ENCODE peak calls at places on chromosomes 2 and 18, in eight cellular contexts. S is brain microvascular endothelial cell, W is AG04450, R is IMR-90, N is spleen, J is upper lobe of right lung, P is dorsolateral prefrontal cortex, V is Peyer's patch. Y is an unnamed sample.

GRCh38 chr2:95289251-95289650 is 7.9 kb upstream of the KCNIP3 start:
- DNase-seq in J (no peak), W (no peak), N (no peak), R (no peak), S (no peak), V (no peak), P (no peak), Y (no peak)

GRCh38 chr2:72010647-72011355 is 136.9 kb downstream of the CYP26B1 start:
- DNase-seq in S (no peak), V (no peak), P (no peak), R (no peak), N (no peak), W (no peak), J (peak; percentile 36), Y (no peak)

GRCh38 chr2:20617892-20618467 is 32.9 kb downstream of the HS1BP3 start:
- DNase-seq in V (peak; percentile 76), R (peak; percentile 100), S (peak; percentile 98), J (peak; percentile 96), N (peak; percentile 90), P (peak; percentile 95), W (peak; percentile 98), Y (peak; percentile 97)

GRCh38 chr2:86747708-86748627 is 27.9 kb downstream of the RMND5A start:
- DNase-seq in J (no peak), R (peak; percentile 90), N (no peak), V (no peak), P (peak; percentile 61), W (peak; percentile 53), S (peak; percentile 67), Y (no peak)

GRCh38 chr2:111897924-111898702 is at the start of gene MERTK:
- DNase-seq in W (peak; percentile 32), R (peak; percentile 71), P (peak; percentile 40), V (peak; percentile 84), J (peak; percentile 94), N (peak; percentile 93), S (no peak), Y (peak; percentile 97)

GRCh38 chr18:64271264-64271663 is 122.4 kb upstream of the LINC00305 start:
- DNase-seq in V (no peak), S (no peak), W (no peak), R (no peak), P (no peak), N (no peak), J (no peak), Y (no peak)

GRCh38 chr2:105470979-105471378 is 72.1 kb upstream of the FHL2 start:
- DNase-seq in W (no peak), R (no peak), J (no peak), P (no peak), S (no peak), V (no peak), N (no peak), Y (no peak)

GRCh38 chr2:10654069-10654468 is 35.7 kb downstream of the NOL10 start:
- DNase-seq in R (peak; percentile 37), S (no peak), N (no peak), W (no peak), J (no peak), P (no peak), V (no peak), Y (no peak)

GRCh38 chr2:234292205-234292954 is 204.5 kb downstream of the ARL4C start:
- DNase-seq in W (no peak), V (no peak), J (no peak), P (no peak), S (peak; percentile 56), N (no peak), R (no peak), Y (no peak)

GRCh38 chr2:129821445-129821844 is 158.0 kb upstream of the RAB6C start:
- DNase-seq in J (no peak), R (no peak), N (no peak), V (no peak), S (no peak), P (no peak), W (no peak), Y (no peak)

GRCh38 chr18:66495844-66496243 is 108.0 kb downstream of the CDH19 start:
- DNase-seq in W (no peak), R (no peak), V (no peak), P (peak; percentile 79), J (peak; percentile 63), N (no peak), S (peak; percentile 2), Y (peak; percentile 23)

GRCh38 chr2:25294573-25295462 is 46.9 kb downstream of the DNMT3A start:
- DNase-seq in P (peak; percentile 87), V (no peak), J (peak; percentile 89), R (peak; percentile 24), N (peak; percentile 99), W (no peak), S (peak; percentile 16), Y (peak; percentile 87)

GRCh38 chr2:113390133-113390849 is 47.2 kb upstream of the ZNG1B start:
- DNase-seq in P (peak; percentile 70), J (no peak), S (peak; percentile 79), V (no peak), R (peak; percentile 79), W (peak; percentile 68), N (no peak), Y (peak; percentile 50)

GRCh38 chr2:233094614-233095013 is 34.5 kb downstream of the INPP5D start:
- DNase-seq in W (no peak), V (peak; percentile 7), N (no peak), R (no peak), S (no peak), P (no peak), J (no peak), Y (no peak)

GRCh38 chr2:69829243-69830044 is at the start of gene GMCL1:
- DNase-seq in P (peak; percentile 96), V (peak; percentile 99), W (peak; percentile 89), J (peak; percentile 99), S (peak; percentile 95), R (peak; percentile 94), N (peak; percentile 99), Y (peak; percentile 97)
- TF ChIP-seq CTCF in P (peak; percentile 53), V (no peak), W (no peak), J (no peak), S (no peak), R (no peak), N (no peak), Y (no peak)

DNA sequence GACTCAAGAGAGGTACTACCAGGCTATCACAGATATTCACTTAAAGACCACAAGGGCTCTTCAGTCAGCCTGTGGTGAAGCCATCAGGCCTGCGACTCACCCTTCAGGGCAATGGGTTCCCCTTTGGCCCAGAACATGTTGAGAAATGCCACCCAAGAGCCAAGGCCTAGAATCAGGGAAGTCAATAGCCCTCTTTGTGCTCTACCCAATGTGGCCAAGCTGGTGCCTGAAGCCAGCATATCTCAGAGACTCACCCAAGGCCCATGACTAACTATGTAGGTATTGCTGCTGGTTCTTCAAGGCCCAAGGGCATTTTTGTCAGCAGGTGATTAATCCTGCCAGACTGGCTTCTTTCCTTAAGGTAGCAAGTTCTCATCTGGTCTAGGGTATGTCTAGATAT is 338.9 kb upstream of the SETBP1 start:
- DNase-seq in W (no peak), R (no peak), N (no peak), S (no peak), J (peak; percentile 49), P (no peak), V (no peak), Y (no peak)
- H3K27ac ChIP-seq in W (no peak overlapping the region), R (no peak overlapping the region), N (no peak overlapping the region), S (no peak overlapping the region), J (no peak overlapping the region), P (no peak overlapping the region), V (no peak overlapping the region), Y (no peak overlapping the region)

GRCh38 chr2:53715568-53715967 is 52.0 kb upstream of the CHAC2 start:
- DNase-seq in P (no peak), R (no peak), V (no peak), J (no peak), S (no peak), N (no peak), W (no peak), Y (no peak)
- TF ChIP-seq CTCF in P (peak; percentile 65), R (peak; percentile 36), V (peak; percentile 36), J (peak; percentile 51), S (no peak), N (no peak), W (peak; percentile 46), Y (peak; percentile 36)

GRCh38 chr2:227697013-227697412 is 20.8 kb downstream of the SLC19A3 start:
- DNase-seq in P (no peak), S (no peak), W (no peak), V (no peak), N (no peak), J (no peak), R (no peak), Y (no peak)
- H3K27ac ChIP-seq in P (no peak overlapping the region), S (no peak overlapping the region), W (no peak overlapping the region), V (no peak overlapping the region), N (no peak overlapping the region), J (no peak overlapping the region), R (no peak overlapping the region), Y (no peak overlapping the region)

GRCh38 chr2:7449287-7449686 is 532.1 kb downstream of the RNF144A start:
- DNase-seq in R (no peak), J (no peak), V (no peak), W (no peak), N (no peak), P (no peak), S (no peak), Y (no peak)
- TF ChIP-seq CTCF in R (no peak), J (no peak), V (no peak), W (no peak), N (no peak), P (no peak), S (no peak), Y (no peak)

GRCh38 chr2:100983684-100984310 is 18.3 kb upstream of the RPL31 start:
- DNase-seq in N (no peak), J (no peak), V (no peak), W (no peak), S (no peak), P (no peak), R (no peak), Y (no peak)
- H3K27ac ChIP-seq in N (peak overlapping the region; percentile 3), J (no peak overlapping the region), V (no peak overlapping the region), W (no peak overlapping the region), S (no peak overlapping the region), P (peak overlapping the region; percentile 85), R (no peak overlapping the region), Y (no peak overlapping the region)

DNA sequence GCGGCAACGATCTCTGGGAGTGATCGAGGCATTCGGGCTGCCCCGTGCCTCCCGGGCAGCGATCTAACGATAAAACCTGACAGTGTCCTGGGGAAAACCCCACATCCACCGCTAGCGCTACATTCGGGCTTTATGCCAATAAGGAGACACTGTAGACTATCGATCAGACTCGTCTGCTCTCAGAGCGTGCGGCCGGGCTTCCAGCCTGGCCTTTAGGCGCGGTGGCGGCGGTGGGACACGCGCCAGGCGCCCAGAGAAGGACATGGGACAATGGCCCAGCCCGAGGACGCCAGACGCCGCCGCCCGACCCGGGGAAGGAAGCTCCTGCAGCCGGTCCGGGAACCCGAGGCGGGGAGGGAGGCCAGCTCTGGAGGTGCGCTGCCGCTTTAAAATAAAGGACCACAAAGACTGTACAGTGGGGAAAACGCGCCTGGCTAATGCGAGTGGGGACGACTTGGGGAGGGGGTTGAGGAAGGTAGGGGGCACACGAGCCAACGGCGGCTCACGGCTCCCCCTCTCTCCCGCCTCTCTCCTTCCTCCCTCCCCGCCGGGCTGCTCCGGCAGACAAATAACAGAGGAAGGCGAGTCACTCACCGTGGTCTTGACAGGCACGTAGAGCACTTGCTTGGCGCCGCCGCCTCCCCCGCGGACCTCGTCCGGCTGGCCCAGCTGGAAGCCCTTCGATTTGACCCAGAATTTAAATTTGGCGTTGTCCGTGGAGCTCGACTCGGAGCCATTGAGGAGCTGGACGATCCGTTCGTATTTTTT is 2.1 kb downstream of the NOL4 start:
- DNase-seq in S (no peak), R (no peak), W (no peak), V (no peak), N (peak; percentile 70), P (peak; percentile 34), J (peak; percentile 64), Y (no peak)
- TF ChIP-seq CTCF in S (no peak), R (no peak), W (no peak), V (no peak), N (no peak), P (no peak), J (no peak), Y (no peak)

GRCh38 chr2:60886962-60887361 is 5.6 kb downstream of the REL start:
- DNase-seq in N (no peak), S (no peak), V (no peak), W (no peak), R (no peak), J (no peak), P (no peak), Y (no peak)
- H3K27ac ChIP-seq in N (peak overlapping the region; percentile 22), S (no peak overlapping the region), V (no peak overlapping the region), W (no peak overlapping the region), R (no peak overlapping the region), J (no peak overlapping the region), P (no peak overlapping the region), Y (no peak overlapping the region)